ENCODE peak calls at places on chromosomes 12 and 14, in six cellular contexts. One of them, this sample, is unnamed.

GRCh38 chr14:101947577-101947903 is 16.8 kb upstream of the DYNC1H1 start:
- DNase-seq in Karpas-422: no peak
- DNase-seq in effector memory CD4-positive, alpha-beta T cell: no peak
- DNase-seq in naive thymus-derived CD4-positive, alpha-beta T cell: no peak
- DNase-seq in fibroblast of lung: no peak
- DNase-seq in lower lobe of right lung: no peak
- DNase-seq in this sample: no peak

GRCh38 chr14:104087981-104088850 is 2.7 kb downstream of the ASPG start:
- DNase-seq in lower lobe of right lung: no peak
- DNase-seq in naive thymus-derived CD4-positive, alpha-beta T cell: no peak
- DNase-seq in fibroblast of lung: no peak
- DNase-seq in effector memory CD4-positive, alpha-beta T cell: no peak
- DNase-seq in Karpas-422: no peak
- DNase-seq in this sample: peak; percentile 63

GRCh38 chr12:64181504-64182291 is 40.4 kb downstream of the KICS2 start:
- DNase-seq in effector memory CD4-positive, alpha-beta T cell: no peak
- DNase-seq in fibroblast of lung: peak; percentile 99
- DNase-seq in naive thymus-derived CD4-positive, alpha-beta T cell: no peak
- DNase-seq in lower lobe of right lung: no peak
- DNase-seq in Karpas-422: peak; percentile 33
- DNase-seq in this sample: peak; percentile 52

GRCh38 chr12:56086096-56086495 is 6.1 kb downstream of the ERBB3 start:
- DNase-seq in fibroblast of lung: no peak
- DNase-seq in Karpas-422: peak; percentile 46
- DNase-seq in lower lobe of right lung: no peak
- DNase-seq in effector memory CD4-positive, alpha-beta T cell: no peak
- DNase-seq in naive thymus-derived CD4-positive, alpha-beta T cell: no peak
- DNase-seq in this sample: no peak

GRCh38 chr12:91210144-91210543 is 27.5 kb upstream of the DCN start:
- DNase-seq in naive thymus-derived CD4-positive, alpha-beta T cell: no peak
- DNase-seq in fibroblast of lung: no peak
- DNase-seq in Karpas-422: no peak
- DNase-seq in effector memory CD4-positive, alpha-beta T cell: no peak
- DNase-seq in lower lobe of right lung: no peak
- DNase-seq in this sample: no peak

GRCh38 chr12:64825143-64826011 is 930 bp downstream of the TBC1D30 start:
- DNase-seq in lower lobe of right lung: no peak
- DNase-seq in naive thymus-derived CD4-positive, alpha-beta T cell: no peak
- DNase-seq in effector memory CD4-positive, alpha-beta T cell: no peak
- DNase-seq in Karpas-422: peak; percentile 66
- DNase-seq in fibroblast of lung: no peak
- DNase-seq in this sample: no peak

GRCh38 chr12:122072031-122072970 is 6.3 kb upstream of the MLXIP start:
- DNase-seq in fibroblast of lung: peak; percentile 94
- DNase-seq in naive thymus-derived CD4-positive, alpha-beta T cell: no peak
- DNase-seq in effector memory CD4-positive, alpha-beta T cell: no peak
- DNase-seq in Karpas-422: no peak
- DNase-seq in lower lobe of right lung: no peak
- DNase-seq in this sample: peak; percentile 68

GRCh38 chr14:74627071-74627470 is 15.0 kb upstream of the LTBP2 start:
- DNase-seq in lower lobe of right lung: no peak
- DNase-seq in fibroblast of lung: no peak
- DNase-seq in Karpas-422: no peak
- DNase-seq in naive thymus-derived CD4-positive, alpha-beta T cell: no peak
- DNase-seq in effector memory CD4-positive, alpha-beta T cell: no peak
- DNase-seq in this sample: no peak

GRCh38 chr12:95623554-95624170 is 72.4 kb upstream of the USP44 start:
- DNase-seq in Karpas-422: peak; percentile 77
- DNase-seq in naive thymus-derived CD4-positive, alpha-beta T cell: no peak
- DNase-seq in effector memory CD4-positive, alpha-beta T cell: peak; percentile 4
- DNase-seq in lower lobe of right lung: peak; percentile 83
- DNase-seq in fibroblast of lung: peak; percentile 82
- DNase-seq in this sample: peak; percentile 82

GRCh38 chr14:84657866-84658385 is 872.0 kb upstream of the FLRT2 start:
- DNase-seq in Karpas-422: no peak
- DNase-seq in fibroblast of lung: no peak
- DNase-seq in naive thymus-derived CD4-positive, alpha-beta T cell: no peak
- DNase-seq in effector memory CD4-positive, alpha-beta T cell: no peak
- DNase-seq in lower lobe of right lung: no peak
- DNase-seq in this sample: no peak

GRCh38 chr14:57847096-57847495 is 18.8 kb downstream of the SLC35F4 start:
- DNase-seq in effector memory CD4-positive, alpha-beta T cell: no peak
- DNase-seq in naive thymus-derived CD4-positive, alpha-beta T cell: no peak
- DNase-seq in lower lobe of right lung: no peak
- DNase-seq in Karpas-422: no peak
- DNase-seq in fibroblast of lung: peak; percentile 37
- DNase-seq in this sample: no peak

GRCh38 chr14:106586098-106586704 is 1059.8 kb downstream of the TMEM121 start:
- DNase-seq in lower lobe of right lung: peak; percentile 58
- DNase-seq in fibroblast of lung: no peak
- DNase-seq in Karpas-422: peak; percentile 87
- DNase-seq in effector memory CD4-positive, alpha-beta T cell: peak; percentile 40
- DNase-seq in naive thymus-derived CD4-positive, alpha-beta T cell: peak; percentile 48
- DNase-seq in this sample: peak; percentile 59

GRCh38 chr14:37550511-37550910 is 44.5 kb downstream of the FOXA1 start:
- DNase-seq in effector memory CD4-positive, alpha-beta T cell: no peak
- DNase-seq in fibroblast of lung: peak; percentile 81
- DNase-seq in lower lobe of right lung: no peak
- DNase-seq in naive thymus-derived CD4-positive, alpha-beta T cell: no peak
- DNase-seq in Karpas-422: no peak
- DNase-seq in this sample: no peak

GRCh38 chr12:106145539-106146447 is 7.0 kb upstream of the NUAK1 start:
- DNase-seq in fibroblast of lung: no peak
- DNase-seq in Karpas-422: no peak
- DNase-seq in effector memory CD4-positive, alpha-beta T cell: no peak
- DNase-seq in naive thymus-derived CD4-positive, alpha-beta T cell: no peak
- DNase-seq in lower lobe of right lung: no peak
- DNase-seq in this sample: peak; percentile 82

GRCh38 chr12:81573228-81573627 is 185.9 kb downstream of the PPFIA2 start:
- DNase-seq in effector memory CD4-positive, alpha-beta T cell: no peak
- DNase-seq in lower lobe of right lung: no peak
- DNase-seq in Karpas-422: no peak
- DNase-seq in fibroblast of lung: peak; percentile 70
- DNase-seq in naive thymus-derived CD4-positive, alpha-beta T cell: no peak
- DNase-seq in this sample: no peak

GRCh38 chr14:70330596-70330995 is 28.9 kb downstream of the COX16 start:
- DNase-seq in effector memory CD4-positive, alpha-beta T cell: no peak
- DNase-seq in Karpas-422: no peak
- DNase-seq in naive thymus-derived CD4-positive, alpha-beta T cell: no peak
- DNase-seq in fibroblast of lung: no peak
- DNase-seq in lower lobe of right lung: no peak
- DNase-seq in this sample: no peak

GRCh38 chr12:90234455-90234854 is 525.8 kb upstream of the ATP2B1 start:
- DNase-seq in fibroblast of lung: no peak
- DNase-seq in naive thymus-derived CD4-positive, alpha-beta T cell: no peak
- DNase-seq in Karpas-422: no peak
- DNase-seq in lower lobe of right lung: no peak
- DNase-seq in effector memory CD4-positive, alpha-beta T cell: no peak
- DNase-seq in this sample: no peak

GRCh38 chr14:30874999-30875787 is 834 bp downstream of the COCH start:
- DNase-seq in naive thymus-derived CD4-positive, alpha-beta T cell: no peak
- DNase-seq in effector memory CD4-positive, alpha-beta T cell: no peak
- DNase-seq in lower lobe of right lung: no peak
- DNase-seq in Karpas-422: peak; percentile 52
- DNase-seq in fibroblast of lung: no peak
- DNase-seq in this sample: peak; percentile 47

GRCh38 chr14:61154606-61155005 is 126.5 kb downstream of the TMEM30B start:
- DNase-seq in lower lobe of right lung: no peak
- DNase-seq in effector memory CD4-positive, alpha-beta T cell: no peak
- DNase-seq in Karpas-422: no peak
- DNase-seq in naive thymus-derived CD4-positive, alpha-beta T cell: no peak
- DNase-seq in fibroblast of lung: peak; percentile 77
- DNase-seq in this sample: no peak

DNA sequence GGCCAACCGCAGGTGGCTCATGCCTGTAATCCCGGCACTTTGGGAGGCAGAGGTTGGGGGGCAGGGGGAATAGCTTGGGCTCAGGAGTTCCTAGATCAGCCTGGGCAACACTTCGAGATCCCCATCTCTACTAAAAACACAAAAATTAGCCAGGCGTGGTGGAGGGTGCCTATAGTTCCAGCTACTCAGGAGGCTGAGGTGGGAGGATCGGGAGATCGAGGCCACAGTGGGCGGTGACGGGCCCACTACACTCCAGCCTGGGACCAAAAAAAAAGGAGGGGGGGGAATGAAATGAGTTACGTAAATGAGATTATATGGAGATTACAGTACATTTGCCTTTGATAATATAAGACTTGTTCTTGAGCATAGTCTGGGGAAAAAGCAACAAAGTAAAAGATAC is 1.1 kb downstream of the RPAP3 start:
- DNase-seq in lower lobe of right lung: no peak
- DNase-seq in fibroblast of lung: no peak
- DNase-seq in naive thymus-derived CD4-positive, alpha-beta T cell: no peak
- DNase-seq in effector memory CD4-positive, alpha-beta T cell: no peak
- DNase-seq in Karpas-422: no peak
- DNase-seq in this sample: no peak
- H3K27ac ChIP-seq in lower lobe of right lung: no peak overlapping the region
- H3K27ac ChIP-seq in fibroblast of lung: no peak overlapping the region
- H3K27ac ChIP-seq in naive thymus-derived CD4-positive, alpha-beta T cell: no peak overlapping the region
- H3K27ac ChIP-seq in effector memory CD4-positive, alpha-beta T cell: no peak overlapping the region
- H3K27ac ChIP-seq in Karpas-422: peak overlapping the region; percentile 45
- H3K27ac ChIP-seq in this sample: no peak overlapping the region

GRCh38 chr14:80942158-80942738 is 710 bp upstream of the CEP128 start:
- DNase-seq in naive thymus-derived CD4-positive, alpha-beta T cell: no peak
- DNase-seq in Karpas-422: peak; percentile 74
- DNase-seq in lower lobe of right lung: no peak
- DNase-seq in fibroblast of lung: no peak
- DNase-seq in effector memory CD4-positive, alpha-beta T cell: no peak
- DNase-seq in this sample: no peak
- H3K27ac ChIP-seq in naive thymus-derived CD4-positive, alpha-beta T cell: peak overlapping the region; percentile 44
- H3K27ac ChIP-seq in Karpas-422: peak overlapping the region; percentile 47
- H3K27ac ChIP-seq in lower lobe of right lung: peak overlapping the region; percentile 58
- H3K27ac ChIP-seq in fibroblast of lung: peak overlapping the region; percentile 13
- H3K27ac ChIP-seq in effector memory CD4-positive, alpha-beta T cell: peak overlapping the region; percentile 71
- H3K27ac ChIP-seq in this sample: no peak overlapping the region

DNA sequence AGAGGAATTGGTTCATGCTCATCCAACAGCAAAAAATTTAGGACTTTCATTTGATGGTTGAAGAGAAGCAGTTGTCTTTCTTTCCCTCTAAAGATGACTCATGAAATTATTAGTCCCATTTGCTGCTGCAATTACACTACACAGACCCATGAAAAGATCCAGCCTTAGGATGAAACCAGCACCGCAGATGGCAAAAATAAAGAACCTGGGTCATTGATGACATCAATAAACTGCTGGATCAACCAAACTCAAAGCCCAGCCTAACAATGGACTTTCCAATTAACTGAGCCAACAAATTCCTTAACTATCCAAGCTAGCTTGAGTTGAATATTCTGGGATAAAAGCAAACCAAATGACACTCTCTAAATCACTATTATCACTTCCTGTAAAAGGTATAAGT is 20.7 kb downstream of the DICER1 start:
- DNase-seq in fibroblast of lung: no peak
- DNase-seq in lower lobe of right lung: no peak
- DNase-seq in naive thymus-derived CD4-positive, alpha-beta T cell: no peak
- DNase-seq in Karpas-422: no peak
- DNase-seq in effector memory CD4-positive, alpha-beta T cell: no peak
- DNase-seq in this sample: no peak
- H3K27ac ChIP-seq in fibroblast of lung: no peak overlapping the region
- H3K27ac ChIP-seq in lower lobe of right lung: no peak overlapping the region
- H3K27ac ChIP-seq in naive thymus-derived CD4-positive, alpha-beta T cell: no peak overlapping the region
- H3K27ac ChIP-seq in Karpas-422: peak overlapping the region; percentile 19
- H3K27ac ChIP-seq in effector memory CD4-positive, alpha-beta T cell: no peak overlapping the region
- H3K27ac ChIP-seq in this sample: no peak overlapping the region

GRCh38 chr14:68639518-68640292 is 153.2 kb downstream of the ZFP36L1 start:
- DNase-seq in effector memory CD4-positive, alpha-beta T cell: no peak
- DNase-seq in fibroblast of lung: no peak
- DNase-seq in lower lobe of right lung: no peak
- DNase-seq in Karpas-422: no peak
- DNase-seq in naive thymus-derived CD4-positive, alpha-beta T cell: no peak
- DNase-seq in this sample: no peak

GRCh38 chr14:68640293-68640574 is 152.6 kb downstream of the ZFP36L1 start:
- DNase-seq in lower lobe of right lung: no peak
- DNase-seq in Karpas-422: no peak
- DNase-seq in naive thymus-derived CD4-positive, alpha-beta T cell: no peak
- DNase-seq in effector memory CD4-positive, alpha-beta T cell: no peak
- DNase-seq in fibroblast of lung: no peak
- DNase-seq in this sample: no peak

GRCh38 chr14:68643673-68644072 is 149.2 kb downstream of the ZFP36L1 start:
- DNase-seq in naive thymus-derived CD4-positive, alpha-beta T cell: no peak
- DNase-seq in lower lobe of right lung: no peak
- DNase-seq in effector memory CD4-positive, alpha-beta T cell: no peak
- DNase-seq in Karpas-422: no peak
- DNase-seq in fibroblast of lung: no peak
- DNase-seq in this sample: no peak

GRCh38 chr14:68645371-68645770 is 147.5 kb downstream of the ZFP36L1 start:
- DNase-seq in Karpas-422: no peak
- DNase-seq in fibroblast of lung: no peak
- DNase-seq in effector memory CD4-positive, alpha-beta T cell: no peak
- DNase-seq in naive thymus-derived CD4-positive, alpha-beta T cell: no peak
- DNase-seq in lower lobe of right lung: no peak
- DNase-seq in this sample: no peak

DNA sequence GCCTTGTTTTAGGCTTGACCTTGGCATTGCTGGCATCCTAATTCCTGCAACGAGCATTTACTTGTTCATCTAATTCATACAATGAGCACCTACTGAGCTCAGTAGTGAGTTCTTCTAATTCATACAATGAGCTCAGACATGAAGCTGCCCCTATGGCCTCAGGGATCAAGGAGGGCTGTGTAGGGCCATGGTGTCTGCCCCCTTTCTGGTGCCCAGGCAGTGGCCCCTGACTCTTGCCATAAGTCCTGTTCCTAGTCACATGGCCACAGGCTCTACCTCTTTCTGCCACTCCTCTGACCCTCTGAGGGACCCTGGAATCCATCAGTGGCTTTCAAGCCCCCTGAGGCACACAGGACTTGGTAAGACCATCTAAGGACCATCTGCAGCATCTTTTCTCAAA is 148.8 kb downstream of the ZFP36L1 start:
- DNase-seq in Karpas-422: no peak
- DNase-seq in naive thymus-derived CD4-positive, alpha-beta T cell: no peak
- DNase-seq in effector memory CD4-positive, alpha-beta T cell: no peak
- DNase-seq in lower lobe of right lung: no peak
- DNase-seq in fibroblast of lung: no peak
- DNase-seq in this sample: no peak
- H3K27ac ChIP-seq in Karpas-422: no peak overlapping the region
- H3K27ac ChIP-seq in naive thymus-derived CD4-positive, alpha-beta T cell: no peak overlapping the region
- H3K27ac ChIP-seq in effector memory CD4-positive, alpha-beta T cell: no peak overlapping the region
- H3K27ac ChIP-seq in lower lobe of right lung: no peak overlapping the region
- H3K27ac ChIP-seq in fibroblast of lung: no peak overlapping the region
- H3K27ac ChIP-seq in this sample: no peak overlapping the region

GRCh38 chr14:53011053-53011462 is 60.2 kb upstream of the FERMT2 start:
- DNase-seq in fibroblast of lung: peak; percentile 99
- DNase-seq in lower lobe of right lung: peak; percentile 48
- DNase-seq in naive thymus-derived CD4-positive, alpha-beta T cell: no peak
- DNase-seq in Karpas-422: no peak
- DNase-seq in effector memory CD4-positive, alpha-beta T cell: no peak
- DNase-seq in this sample: peak; percentile 86

GRCh38 chr14:53004976-53005375 is 54.1 kb upstream of the FERMT2 start:
- DNase-seq in Karpas-422: no peak
- DNase-seq in lower lobe of right lung: no peak
- DNase-seq in effector memory CD4-positive, alpha-beta T cell: no peak
- DNase-seq in naive thymus-derived CD4-positive, alpha-beta T cell: no peak
- DNase-seq in fibroblast of lung: peak; percentile 68
- DNase-seq in this sample: no peak

GRCh38 chr14:53003776-53004175 is 52.9 kb upstream of the FERMT2 start:
- DNase-seq in naive thymus-derived CD4-positive, alpha-beta T cell: no peak
- DNase-seq in lower lobe of right lung: no peak
- DNase-seq in fibroblast of lung: no peak
- DNase-seq in effector memory CD4-positive, alpha-beta T cell: no peak
- DNase-seq in Karpas-422: no peak
- DNase-seq in this sample: no peak

GRCh38 chr14:53010193-53010592 is 59.3 kb upstream of the FERMT2 start:
- DNase-seq in fibroblast of lung: no peak
- DNase-seq in effector memory CD4-positive, alpha-beta T cell: no peak
- DNase-seq in lower lobe of right lung: no peak
- DNase-seq in naive thymus-derived CD4-positive, alpha-beta T cell: no peak
- DNase-seq in Karpas-422: no peak
- DNase-seq in this sample: no peak

GRCh38 chr14:53006931-53007330 is 56.1 kb upstream of the FERMT2 start:
- DNase-seq in fibroblast of lung: no peak
- DNase-seq in Karpas-422: no peak
- DNase-seq in naive thymus-derived CD4-positive, alpha-beta T cell: no peak
- DNase-seq in effector memory CD4-positive, alpha-beta T cell: no peak
- DNase-seq in lower lobe of right lung: no peak
- DNase-seq in this sample: no peak
- H3K27ac ChIP-seq in fibroblast of lung: no peak overlapping the region
- H3K27ac ChIP-seq in Karpas-422: no peak overlapping the region
- H3K27ac ChIP-seq in naive thymus-derived CD4-positive, alpha-beta T cell: no peak overlapping the region
- H3K27ac ChIP-seq in effector memory CD4-positive, alpha-beta T cell: no peak overlapping the region
- H3K27ac ChIP-seq in lower lobe of right lung: no peak overlapping the region
- H3K27ac ChIP-seq in this sample: no peak overlapping the region

This sample was measured in right cardiac atrium.